ENCODE peak calls at places on chromosome 2, in five cellular contexts. S is activated B cell treated with CpG ODN at 0.5 μM for 24 hours; L is activated CD8-positive, alpha-beta T cell treated with anti-CD3 and anti-CD28 coated beads, Interleukin-2, amount 10 ng/mL, durations not matched to agents 7 days and 5 days; E is CD8-positive, alpha-beta T cell; R is left colon. F is an unnamed sample.

GRCh38 chr2:42142476-42143184 is 26.5 kb upstream of the EML4 start:
- ATAC-seq in R (no peak), L (no peak), E (no peak), S (no peak), F (no peak)

GRCh38 chr2:53403836-53404413 is 363.7 kb upstream of the CHAC2 start:
- ATAC-seq in L (no peak), S (no peak), E (no peak), R (no peak), F (no peak)

GRCh38 chr2:164917296-164917903 is 37.9 kb downstream of the SLC38A11 start:
- ATAC-seq in S (no peak), L (no peak), R (peak), E (no peak), F (peak)

GRCh38 chr2:227717687-227718567 is at the start of gene SLC19A3:
- ATAC-seq in S (no peak), R (peak), L (no peak), E (no peak), F (peak)

GRCh38 chr2:96623116-96623515 is 15.0 kb downstream of the KANSL3 start:
- ATAC-seq in L (no peak), R (no peak), S (no peak), E (no peak), F (no peak)

GRCh38 chr2:137449454-137449853 is 514.8 kb upstream of the HNMT start:
- ATAC-seq in L (no peak), R (no peak), E (no peak), S (no peak), F (no peak)

GRCh38 chr2:69689969-69690368 is 46.4 kb upstream of the AAK1 start:
- ATAC-seq in E (no peak), L (no peak), S (no peak), R (no peak), F (no peak)

GRCh38 chr2:176490061-176490861 is 221.0 kb downstream of the MTX2 start:
- ATAC-seq in S (no peak), E (no peak), R (no peak), L (no peak), F (no peak)

GRCh38 chr2:240992572-240993291 is 5.7 kb upstream of the SNED1 start:
- ATAC-seq in E (peak), S (no peak), L (no peak), R (no peak), F (no peak)

F was measured in gastroesophageal sphincter.